ENCODE peak calls at places on chromosomes 3 and 15, in ten cellular contexts. N is CMK; L is stimulated activated CD8-positive, alpha-beta memory T cell treated with anti-CD3 and anti-CD28 coated beads, Interleukin-7, amount 100 ng/mL, for 1 hour; R is NCI-H524 treated with DMSO at 0.1 percent for 48 hours; I is ELF-1; U is lower lobe of right lung; Z is progenitor cell of endocrine pancreas; D is stimulated activated CD4-positive, alpha-beta T cell treated with anti-CD3 and anti-CD28 coated beads, Interleukin-4, amount 100 ng/mL, for 4 hours; E is AG04449; S is activated CD8-positive, alpha-beta memory T cell treated with anti-CD3 and anti-CD28 coated beads for 48 hours. W is an unnamed sample.

GRCh38 chr3:1848935-1849334 is 249.7 kb upstream of the CNTN4 start:
- DNase-seq in D (no peak), Z (no peak), I (no peak), U (no peak), R (no peak), E (no peak), N (no peak), S (no peak), L (no peak), W (no peak)

GRCh38 chr15:39172380-39173281 is 408.2 kb upstream of the THBS1 start:
- DNase-seq in E (no peak), D (no peak), I (peak), N (no peak), U (no peak), L (no peak), S (no peak), Z (no peak), R (no peak), W (no peak)

GRCh38 chr3:3184876-3185275 is 5.4 kb upstream of the CRBN start:
- DNase-seq in I (no peak), N (no peak), L (no peak), R (no peak), E (no peak), U (no peak), S (no peak), Z (no peak), D (no peak), W (no peak)

GRCh38 chr3:8500208-8500961 is 1.2 kb upstream of the LMCD1 start:
- DNase-seq in S (no peak), D (no peak), R (no peak), U (no peak), N (no peak), E (peak), L (no peak), Z (peak), I (peak), W (no peak)

GRCh38 chr3:121894191-121894990 is at the start of gene SLC15A2:
- DNase-seq in R (no peak), N (no peak), Z (no peak), L (no peak), I (peak), D (no peak), S (no peak), E (no peak), U (peak), W (no peak)

GRCh38 chr3:128394033-128394432 is 72.7 kb downstream of the DNAJB8 start:
- DNase-seq in S (no peak), I (no peak), U (no peak), R (no peak), E (no peak), L (no peak), D (no peak), N (no peak), Z (no peak), W (no peak)

GRCh38 chr3:98561727-98562521 is 30.1 kb downstream of the GPR15 start:
- DNase-seq in L (no peak), E (no peak), N (no peak), U (no peak), S (no peak), I (no peak), Z (no peak), D (no peak), R (no peak), W (no peak)

GRCh38 chr15:40087095-40087805 is 21.4 kb downstream of the BMF start:
- DNase-seq in S (no peak), I (no peak), N (no peak), U (no peak), L (no peak), D (no peak), R (no peak), E (no peak), Z (no peak), W (no peak)

GRCh38 chr15:37122703-37123102 is 22.4 kb upstream of the MEIS2 start:
- DNase-seq in S (no peak), E (no peak), D (no peak), Z (no peak), N (no peak), I (no peak), L (no peak), R (peak), U (no peak), W (no peak)

GRCh38 chr3:120438971-120439370 is 11.8 kb downstream of the FSTL1 start:
- DNase-seq in Z (no peak), U (peak), E (no peak), R (no peak), I (peak), N (no peak), S (no peak), D (no peak), L (no peak), W (no peak)

GRCh38 chr15:37133619-37134018 is 33.3 kb upstream of the MEIS2 start:
- DNase-seq in I (no peak), R (peak), Z (no peak), S (no peak), E (no peak), D (no peak), U (no peak), N (no peak), L (no peak), W (peak)

GRCh38 chr3:188796122-188796631 is 375.6 kb upstream of the TPRG1 start:
- DNase-seq in E (peak), L (no peak), U (no peak), R (no peak), Z (no peak), I (no peak), S (no peak), N (no peak), D (no peak), W (no peak)

GRCh38 chr3:72896996-72897757 is 9.3 kb downstream of the GXYLT2 start:
- DNase-seq in R (no peak), Z (no peak), I (peak), N (no peak), L (no peak), D (no peak), S (no peak), U (no peak), E (no peak), W (no peak)

GRCh38 chr3:99774467-99774866 is 43.2 kb upstream of the CMSS1 start:
- DNase-seq in L (no peak), Z (no peak), S (no peak), R (no peak), E (no peak), I (no peak), D (no peak), U (no peak), N (no peak), W (no peak)

GRCh38 chr15:71627188-71627587 is 183.2 kb upstream of the NR2E3 start:
- DNase-seq in N (no peak), U (no peak), Z (no peak), R (no peak), E (no peak), L (no peak), S (no peak), D (no peak), I (no peak), W (no peak)

GRCh38 chr15:68787609-68788264 is 33.0 kb downstream of the ANP32A start:
- DNase-seq in Z (no peak), R (no peak), L (no peak), E (no peak), U (peak), S (no peak), I (no peak), D (no peak), N (no peak), W (no peak)

GRCh38 chr3:28349397-28350000 is 875 bp upstream of the AZI2 start:
- DNase-seq in Z (no peak), N (no peak), U (no peak), S (no peak), R (no peak), L (no peak), E (peak), D (no peak), I (no peak), W (peak)

GRCh38 chr3:23748398-23749110 is 57.2 kb upstream of the UBE2E1 start:
- DNase-seq in Z (no peak), D (no peak), R (no peak), U (no peak), I (no peak), S (no peak), L (no peak), E (peak), N (no peak), W (no peak)

GRCh38 chr15:48190932-48191573 is 412 bp upstream of the CTXN2 start:
- DNase-seq in N (no peak), I (peak), L (peak), Z (peak), R (no peak), E (no peak), D (no peak), S (no peak), U (peak), W (no peak)

GRCh38 chr3:30671527-30672286 is 65.3 kb downstream of the TGFBR2 start:
- DNase-seq in N (no peak), L (no peak), S (no peak), Z (no peak), D (no peak), R (no peak), E (no peak), U (no peak), I (no peak), W (no peak)

GRCh38 chr3:183008799-183009198 is 28.5 kb upstream of the DCUN1D1 start:
- DNase-seq in D (no peak), R (no peak), L (no peak), I (no peak), N (no peak), S (no peak), U (no peak), E (no peak), Z (no peak), W (no peak)

GRCh38 chr15:23035964-23036566 is 3.3 kb downstream of the TUBGCP5 start:
- DNase-seq in N (peak), Z (peak), R (peak), I (peak), S (peak), L (peak), E (no peak), D (peak), U (no peak), W (peak)

GRCh38 chr3:62374375-62374876 is 1.1 kb upstream of the FEZF2 start:
- DNase-seq in U (no peak), R (no peak), N (no peak), D (no peak), L (no peak), Z (no peak), E (no peak), S (no peak), I (peak), W (no peak)

GRCh38 chr3:16338124-16338523 is 73.1 kb downstream of the OXNAD1 start:
- DNase-seq in R (no peak), L (peak), D (peak), E (no peak), I (no peak), S (no peak), N (peak), U (peak), Z (no peak), W (no peak)

GRCh38 chr3:147383617-147384016 is 22.7 kb downstream of the ZIC4 start:
- DNase-seq in I (peak), N (no peak), L (no peak), Z (no peak), R (no peak), E (no peak), D (no peak), S (no peak), U (no peak), W (no peak)

GRCh38 chr3:192444096-192444790 is 283.1 kb downstream of the FGF12 start:
- DNase-seq in U (peak), Z (peak), D (no peak), L (peak), N (peak), I (peak), R (no peak), S (peak), E (peak), W (peak)